ENCODE peak calls at places on chromosomes 4 and X, in seven cellular contexts. M is endodermal cell, R is sigmoid colon, C is mammary epithelial cell, U is pancreas, P is transverse colon, N is heart right ventricle. I is an unnamed sample.

GRCh38 chr4:162498168-162498567 is 334.4 kb upstream of the FSTL5 start:
- DNase-seq in M (no peak), R (no peak), C (no peak), U (no peak), P (no peak), N (peak; percentile 18), I (no peak)

GRCh38 chr4:183098723-183099536 is at the start of gene WWC2:
- DNase-seq in M (peak; percentile 98), R (peak; percentile 94), C (peak; percentile 91), U (peak; percentile 93), P (peak; percentile 84), N (peak; percentile 89), I (peak; percentile 40)

GRCh38 chr4:168743131-168743530 is 246.3 kb downstream of the PALLD start:
- DNase-seq in M (no peak), R (no peak), C (no peak), U (no peak), P (no peak), N (no peak), I (no peak)

GRCh38 chr4:125728568-125728967 is 413.8 kb downstream of the FAT4 start:
- DNase-seq in M (peak; percentile 60), R (no peak), C (peak; percentile 93), U (no peak), P (no peak), N (no peak), I (no peak)

GRCh38 chrX:86349115-86349514 is 200.9 kb downstream of the DACH2 start:
- DNase-seq in M (no peak), R (no peak), C (no peak), U (no peak), P (no peak), N (no peak), I (no peak)

GRCh38 chr4:74418063-74418670 is 26.8 kb upstream of the AREG start:
- DNase-seq in M (no peak), R (no peak), C (peak; percentile 94), U (no peak), P (no peak), N (peak; percentile 21), I (no peak)

GRCh38 chr4:7905461-7905915 is 34.2 kb downstream of the AFAP1 start:
- DNase-seq in M (no peak), R (no peak), C (no peak), U (no peak), P (no peak), N (peak; percentile 53), I (no peak)

GRCh38 chr4:12172198-12172970 is 743.7 kb upstream of the HS3ST1 start:
- DNase-seq in M (no peak), R (no peak), C (no peak), U (no peak), P (no peak), N (no peak), I (no peak)

GRCh38 chrX:53281321-53281822 is at the start of gene IQSEC2:
- DNase-seq in M (peak; percentile 86), R (peak; percentile 96), C (peak; percentile 71), U (peak; percentile 88), P (peak; percentile 89), N (peak; percentile 87), I (no peak)

GRCh38 chr4:43992552-43992951 is 456.1 kb downstream of the KCTD8 start:
- DNase-seq in M (no peak), R (no peak), C (no peak), U (no peak), P (no peak), N (no peak), I (no peak)

GRCh38 chr4:163251204-163251603 is 81.2 kb downstream of the NPY1R start:
- DNase-seq in M (peak; percentile 56), R (no peak), C (no peak), U (no peak), P (no peak), N (no peak), I (no peak)

GRCh38 chrX:38561951-38562719 is 793 bp downstream of the TSPAN7 start:
- DNase-seq in M (peak; percentile 71), R (peak; percentile 68), C (no peak), U (peak; percentile 67), P (peak; percentile 22), N (peak; percentile 6), I (no peak)

GRCh38 chr4:7752649-7753048 is 187.0 kb downstream of the AFAP1 start:
- DNase-seq in M (no peak), R (no peak), C (peak; percentile 33), U (no peak), P (no peak), N (no peak), I (no peak)

GRCh38 chr4:121717680-121718237 is 21.0 kb upstream of the ANXA5 start:
- DNase-seq in M (no peak), R (no peak), C (no peak), U (no peak), P (no peak), N (no peak), I (no peak)

GRCh38 chr4:115841873-115842272 is 728.5 kb upstream of the NDST4 start:
- DNase-seq in M (no peak), R (no peak), C (peak; percentile 71), U (no peak), P (no peak), N (no peak), I (no peak)

GRCh38 chr4:67875011-67875410 is 8.8 kb downstream of the TMPRSS11D start:
- DNase-seq in M (no peak), R (no peak), C (no peak), U (no peak), P (no peak), N (no peak), I (no peak)

GRCh38 chr4:188018262-188018661 is 22.7 kb downstream of the ZFP42 start:
- DNase-seq in M (peak; percentile 40), R (no peak), C (no peak), U (no peak), P (no peak), N (no peak), I (no peak)

GRCh38 chr4:163895369-163896005 is 401.0 kb downstream of the TMA16 start:
- DNase-seq in M (no peak), R (no peak), C (no peak), U (no peak), P (no peak), N (no peak), I (peak; percentile 19)

GRCh38 chrX:135484636-135485289 is 35.7 kb upstream of the INTS6L start:
- DNase-seq in M (no peak), R (no peak), C (peak; percentile 19), U (no peak), P (no peak), N (no peak), I (no peak)

GRCh38 chr4:166078956-166079355 is 205.9 kb downstream of the TLL1 start:
- DNase-seq in M (peak; percentile 46), R (no peak), C (peak; percentile 16), U (no peak), P (no peak), N (no peak), I (no peak)

GRCh38 chrX:131901581-131901980 is 121.5 kb upstream of the STK26 start:
- DNase-seq in M (no peak), R (no peak), C (no peak), U (no peak), P (no peak), N (no peak), I (no peak)

GRCh38 chrX:120336899-120337298 is 25.0 kb upstream of the ATP1B4 start:
- DNase-seq in M (no peak), R (no peak), C (no peak), U (no peak), P (no peak), N (no peak), I (no peak)

GRCh38 chrX:151419748-151420147 is 22.7 kb downstream of the VMA21 start:
- DNase-seq in M (no peak), R (no peak), C (no peak), U (no peak), P (no peak), N (no peak), I (no peak)

DNA sequence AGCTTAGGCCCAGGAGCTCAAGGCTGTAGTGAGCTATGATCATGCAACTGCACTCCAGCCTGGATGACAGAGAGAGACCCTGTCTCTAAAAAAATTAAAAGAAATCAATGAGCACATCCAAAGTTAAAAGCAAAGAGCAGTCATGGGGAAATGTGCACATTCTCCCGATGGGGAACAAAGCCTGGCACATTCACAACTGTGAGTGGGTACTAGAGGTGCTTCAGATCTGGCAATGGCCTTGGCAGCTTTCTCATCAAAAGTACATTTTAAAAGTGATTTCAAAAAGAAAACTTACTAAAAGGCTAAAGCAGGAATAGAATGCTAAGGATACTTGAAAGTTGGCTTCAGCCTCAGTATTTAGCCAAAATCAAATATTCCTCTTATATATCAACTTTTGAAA is 145.9 kb upstream of the MAOA start:
- DNase-seq in M (no peak), R (no peak), C (no peak), U (no peak), P (no peak), N (no peak), I (no peak)
- H3K9me3 ChIP-seq in M (no peaks in the 10 kb centered on the region), R (no peaks in the 10 kb centered on the region), C (no peaks in the 10 kb centered on the region), U (no peaks in the 10 kb centered on the region), P (no peaks in the 10 kb centered on the region), N (no peaks in the 10 kb centered on the region), I (no peaks in the 10 kb centered on the region)

GRCh38 chr4:159269143-159269542 is 166.3 kb downstream of the RAPGEF2 start:
- DNase-seq in M (no peak), R (no peak), C (no peak), U (no peak), P (no peak), N (no peak), I (no peak)
- H3K4me3 ChIP-seq in M (no peak overlapping the region), R (no peak overlapping the region), C (no peak overlapping the region), U (no peak overlapping the region), P (no peak overlapping the region), N (peak overlapping the region; percentile 42), I (no peak overlapping the region)

GRCh38 chr4:158159718-158160094 is 13.1 kb downstream of the GASK1B start:
- DNase-seq in M (no peak), R (no peak), C (no peak), U (no peak), P (no peak), N (no peak), I (no peak)

GRCh38 chr4:158161561-158162354 is 11.1 kb downstream of the GASK1B start:
- DNase-seq in M (no peak), R (peak; percentile 75), C (peak; percentile 81), U (no peak), P (no peak), N (peak; percentile 56), I (no peak)

GRCh38 chr4:158157412-158157811 is 15.4 kb downstream of the GASK1B start:
- DNase-seq in M (no peak), R (no peak), C (no peak), U (no peak), P (no peak), N (no peak), I (no peak)

GRCh38 chr4:158155656-158156356 is 17.0 kb downstream of the GASK1B start:
- DNase-seq in M (peak; percentile 73), R (no peak), C (no peak), U (no peak), P (peak; percentile 42), N (no peak), I (no peak)

GRCh38 chr4:158159054-158159717 is 13.6 kb downstream of the GASK1B start:
- DNase-seq in M (no peak), R (no peak), C (peak; percentile 93), U (no peak), P (no peak), N (no peak), I (no peak)
- H3K36me3 ChIP-seq in M (no peaks in the 10 kb centered on the region), R (no peaks in the 10 kb centered on the region), C (peaks cover 3% of the 10 kb centered on the region), U (no peaks in the 10 kb centered on the region), P (no peaks in the 10 kb centered on the region), N (peaks cover 18% of the 10 kb centered on the region), I (no peaks in the 10 kb centered on the region)

GRCh38 chr4:129059028-129059427 is 34.3 kb downstream of the SCLT1 start:
- DNase-seq in M (no peak), R (no peak), C (no peak), U (no peak), P (no peak), N (no peak), I (no peak)
- H3K9me3 ChIP-seq in M (peaks cover 96% of the 10 kb centered on the region), R (no peaks in the 10 kb centered on the region), C (peaks cover 19% of the 10 kb centered on the region), U (peaks cover 4% of the 10 kb centered on the region), P (peaks cover 88% of the 10 kb centered on the region), N (peaks cover 19% of the 10 kb centered on the region), I (peaks cover 77% of the 10 kb centered on the region)